ENCODE peak calls at places on chromosomes 7 and 10, in ten cellular contexts. F, S, N, U, C, T, E, Y, O and Q are unnamed samples.
A peak's percentile ranks its signal among the peaks of the same experiment; 100 is the strongest.

GRCh38 chr10:73096041-73096451 is 620 bp downstream of the P4HA1 start:
- DNase-seq in F (peak; percentile 67), T (peak; percentile 60), C (peak; percentile 73), E (peak; percentile 41), N (peak; percentile 80), O (peak; percentile 87), U (peak; percentile 64), Y (peak; percentile 76), S (peak; percentile 79), Q (peak; percentile 80)

GRCh38 chr7:96495751-96496216 is 173.9 kb upstream of the SLC25A13 start:
- DNase-seq in T (no peak), S (no peak), F (no peak), Y (no peak), E (no peak), C (no peak), N (no peak), O (peak; percentile 36), U (no peak), Q (no peak)

GRCh38 chr7:101108961-101109360 is 17.9 kb upstream of the SERPINE1 start:
- DNase-seq in F (no peak), C (no peak), E (no peak), N (no peak), U (no peak), S (no peak), Y (no peak), O (no peak), T (peak; percentile 53), Q (no peak)

GRCh38 chr7:2508327-2509231 is 11.0 kb upstream of the LFNG start:
- DNase-seq in T (no peak), E (peak; percentile 50), S (peak; percentile 57), C (peak; percentile 54), N (no peak), F (no peak), O (peak; percentile 93), U (peak; percentile 67), Y (no peak), Q (peak; percentile 74)

GRCh38 chr7:28556036-28556435 is 143.7 kb downstream of the CREB5 start:
- DNase-seq in N (no peak), O (no peak), Y (no peak), C (no peak), F (no peak), S (no peak), T (no peak), E (no peak), U (no peak), Q (no peak)

GRCh38 chr7:13897825-13898224 is 91.6 kb downstream of the ETV1 start:
- DNase-seq in S (no peak), O (no peak), C (no peak), N (no peak), T (no peak), Y (no peak), E (no peak), U (no peak), F (no peak), Q (no peak)

GRCh38 chr7:24010495-24010894 is 273.5 kb upstream of the NPY start:
- DNase-seq in O (no peak), N (no peak), E (no peak), S (no peak), T (no peak), C (no peak), F (no peak), Y (no peak), U (no peak), Q (no peak)

GRCh38 chr10:2214035-2214434 is 476.7 kb upstream of the ADARB2 start:
- DNase-seq in E (no peak), Y (no peak), F (no peak), S (no peak), C (no peak), N (no peak), T (no peak), O (no peak), U (no peak), Q (no peak)

GRCh38 chr7:55160539-55160938 is 141.7 kb downstream of the EGFR start:
- DNase-seq in S (peak; percentile 62), T (no peak), E (no peak), N (no peak), Y (no peak), U (no peak), O (no peak), F (no peak), C (no peak), Q (no peak)

GRCh38 chr10:4246881-4247358 is 461.9 kb upstream of the KLF6 start:
- DNase-seq in N (no peak), E (no peak), U (no peak), T (no peak), Y (no peak), O (no peak), S (no peak), C (no peak), F (no peak), Q (no peak)

GRCh38 chr10:126405239-126405785 is 17.0 kb upstream of the ADAM12 start:
- DNase-seq in S (no peak), F (no peak), Y (no peak), T (no peak), O (no peak), C (no peak), U (no peak), E (no peak), N (no peak), Q (no peak)

GRCh38 chr7:106613861-106614560 is 46.9 kb downstream of the CCDC71L start:
- DNase-seq in S (no peak), F (no peak), U (no peak), O (no peak), N (no peak), C (no peak), E (no peak), T (no peak), Y (no peak), Q (no peak)

DNA sequence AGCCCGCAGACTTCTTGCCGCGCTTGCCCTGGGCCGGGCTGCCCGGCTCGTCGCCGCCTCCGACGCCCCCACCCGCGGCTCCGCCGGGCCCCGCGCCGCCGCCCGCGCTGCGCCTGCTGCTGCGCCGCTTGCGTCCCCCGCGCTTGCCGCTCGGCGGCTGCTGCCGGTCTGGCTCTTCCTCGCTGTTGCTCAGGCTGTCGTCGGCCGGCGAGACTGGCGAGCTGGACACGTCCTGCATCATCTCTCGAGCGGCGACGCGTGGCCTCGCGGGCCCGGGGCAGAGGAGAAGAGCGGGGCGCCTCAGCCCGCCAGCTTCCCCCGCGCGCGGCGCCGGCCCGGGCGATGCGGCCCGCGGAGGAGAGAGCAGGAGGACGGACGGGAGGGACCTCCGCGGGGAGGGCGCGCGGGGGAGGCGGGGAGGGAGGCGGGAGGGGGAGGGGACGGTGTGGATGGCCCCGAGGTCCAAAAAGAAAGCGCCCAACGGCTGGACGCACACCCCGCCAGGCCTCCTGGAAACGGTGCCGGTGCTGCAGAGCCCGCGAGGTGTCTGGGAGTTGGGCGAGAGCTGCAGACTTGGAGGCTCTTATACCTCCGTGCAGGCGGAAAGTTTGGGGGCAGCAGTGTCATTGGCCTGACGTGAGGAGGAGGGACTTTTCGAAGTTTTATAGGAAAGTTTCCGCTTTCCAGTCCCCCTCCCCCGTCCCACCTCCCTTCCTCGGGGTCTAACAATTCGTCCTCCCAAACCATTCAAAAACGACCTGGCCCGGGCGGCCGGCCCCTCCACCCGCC is at the start of gene TWIST1:
- DNase-seq in N (no peak), U (peak; percentile 72), T (peak; percentile 22), F (no peak), S (no peak), Y (peak; percentile 46), E (peak; percentile 57), C (no peak), O (peak; percentile 79), Q (peak; percentile 58)
- TF ChIP-seq POLR2A in N (no peak), U (peak; percentile 43), T (no peak), F (no peak), S (no peak), Y (no peak), E (peak; percentile 31), C (no peak), O (no peak), Q (no peak)

GRCh38 chr10:8043569-8044306 is 10.8 kb upstream of the GATA3 start:
- DNase-seq in T (no peak), Y (no peak), O (no peak), F (no peak), S (no peak), N (no peak), C (no peak), U (no peak), E (no peak), Q (no peak)
- TF ChIP-seq CTCF in T (no peak), Y (no peak), O (no peak), F (no peak), S (no peak), N (no peak), C (no peak), U (no peak), E (no peak), Q (no peak)

GRCh38 chr10:11284291-11285085 is 266.8 kb downstream of the CELF2 start:
- DNase-seq in T (no peak), O (no peak), F (no peak), N (no peak), Y (no peak), S (no peak), E (no peak), C (no peak), U (no peak), Q (no peak)

GRCh38 chr10:11282661-11283060 is 265.0 kb downstream of the CELF2 start:
- DNase-seq in E (no peak), S (no peak), O (no peak), N (no peak), F (no peak), Y (no peak), C (no peak), T (no peak), U (no peak), Q (no peak)

GRCh38 chr10:11279286-11279685 is 261.6 kb downstream of the CELF2 start:
- DNase-seq in E (no peak), N (no peak), Y (no peak), F (no peak), U (no peak), C (no peak), O (no peak), T (no peak), S (no peak), Q (no peak)

GRCh38 chr10:11280187-11280932 is 262.7 kb downstream of the CELF2 start:
- DNase-seq in T (no peak), O (no peak), U (no peak), C (no peak), N (no peak), F (no peak), Y (no peak), E (no peak), S (no peak), Q (no peak)

DNA sequence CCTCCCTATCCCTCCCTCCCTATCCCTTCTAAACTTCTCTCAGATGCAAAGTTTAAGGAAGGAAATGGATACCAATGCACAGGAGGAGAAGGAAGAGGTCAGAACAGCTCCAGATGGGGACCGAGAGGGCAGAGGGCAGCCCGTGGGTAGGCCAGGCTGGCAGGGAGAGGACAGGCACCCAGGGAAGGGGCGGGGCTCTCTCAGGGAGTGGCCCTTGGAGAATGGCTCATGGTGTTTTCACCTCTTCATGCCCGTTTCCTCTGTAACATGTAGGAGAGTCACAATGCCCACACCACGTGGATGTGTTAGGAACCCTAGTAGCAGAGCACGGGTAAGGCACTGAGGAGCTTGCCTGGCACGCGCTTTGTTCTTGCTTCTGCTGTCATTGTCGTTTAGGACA is 264.5 kb downstream of the CELF2 start:
- DNase-seq in S (no peak), C (no peak), T (no peak), N (no peak), O (no peak), Y (no peak), E (no peak), F (no peak), U (no peak), Q (no peak)
- TF ChIP-seq POLR2A in S (no peak), C (no peak), T (no peak), N (no peak), O (no peak), Y (no peak), E (no peak), F (no peak), U (no peak), Q (no peak)

GRCh38 chr7:150974468-150975391 is 3.4 kb downstream of the KCNH2 start:
- DNase-seq in C (no peak), Y (no peak), S (no peak), O (peak; percentile 66), E (no peak), T (peak; percentile 71), U (peak; percentile 74), N (peak; percentile 89), F (peak; percentile 45), Q (peak; percentile 64)
- TF ChIP-seq CTCF in C (peak; percentile 38), Y (peak; percentile 21), S (peak; percentile 44), O (peak; percentile 47), E (no peak), T (peak; percentile 40), U (peak; percentile 37), N (peak; percentile 55), F (peak; percentile 40), Q (peak; percentile 20)